ENCODE peak calls at places on chromosomes 1 and 21, in four cellular contexts. H, I, O and C are unnamed samples.

GRCh38 chr1:244920911-244921310 is 56.6 kb upstream of the HNRNPU start:
- DNase-seq in I (no peak), H (no peak), O (no peak), C (peak)

GRCh38 chr1:175968486-175969182 is 225.2 kb upstream of the TNR start:
- DNase-seq in I (peak), H (no peak), O (no peak), C (no peak)

GRCh38 chr1:207853372-207853757 is 57.6 kb downstream of the CD34 start:
- DNase-seq in I (no peak), H (no peak), O (no peak), C (no peak)

GRCh38 chr21:34946385-34947121 is 102.5 kb downstream of the RUNX1 start:
- DNase-seq in O (no peak), H (no peak), I (no peak), C (peak)

GRCh38 chr1:185561629-185562028 is 172.6 kb upstream of the HMCN1 start:
- DNase-seq in O (no peak), H (no peak), I (peak), C (peak)

GRCh38 chr1:172279951-172280350 is 140.5 kb upstream of the C1orf105 start:
- DNase-seq in H (no peak), O (no peak), I (no peak), C (no peak)

GRCh38 chr1:93597697-93598096 is 83.9 kb downstream of the BCAR3 start:
- DNase-seq in O (no peak), I (no peak), H (no peak), C (no peak)

GRCh38 chr21:44992608-44993031 is 52.8 kb downstream of the SLX9 start:
- DNase-seq in I (no peak), H (no peak), O (no peak), C (no peak)

GRCh38 chr1:168386949-168387586 is 106.4 kb downstream of the TBX19 start:
- DNase-seq in O (no peak), I (no peak), H (peak), C (no peak)

GRCh38 chr1:91523462-91523861 is 22.8 kb downstream of the CDC7 start:
- DNase-seq in I (no peak), H (no peak), O (no peak), C (no peak)

GRCh38 chr1:225877570-225877969 is 4.6 kb downstream of the TMEM63A start:
- DNase-seq in I (no peak), H (peak), O (no peak), C (peak)

GRCh38 chr1:232599178-232600041 is 30.5 kb downstream of the SIPA1L2 start:
- DNase-seq in I (no peak), H (peak), O (no peak), C (peak)

GRCh38 chr1:244461254-244462071 is at the start of gene CATSPERE:
- DNase-seq in H (peak), O (peak), I (peak), C (peak)

GRCh38 chr1:154784924-154785531 is 85.1 kb downstream of the KCNN3 start:
- DNase-seq in I (no peak), O (no peak), H (no peak), C (no peak)

GRCh38 chr1:5980314-5981008 is 11.8 kb downstream of the NPHP4 start:
- DNase-seq in H (no peak), I (no peak), O (no peak), C (peak)

GRCh38 chr21:32593690-32594089 is 8.4 kb upstream of the TCP10L start:
- DNase-seq in I (no peak), H (no peak), O (no peak), C (no peak)

GRCh38 chr1:109274533-109275476 is 8.1 kb downstream of the PSRC1 start:
- DNase-seq in O (peak), I (no peak), H (peak), C (no peak)

GRCh38 chr1:225845633-225846259 is 35.8 kb downstream of the EPHX1 start:
- DNase-seq in H (peak), I (no peak), O (peak), C (peak)

GRCh38 chr1:204344665-204345064 is 15.1 kb downstream of the PLEKHA6 start:
- DNase-seq in H (no peak), O (no peak), I (no peak), C (no peak)

GRCh38 chr1:246169019-246169418 is 338.1 kb downstream of the SMYD3 start:
- DNase-seq in O (no peak), H (no peak), I (no peak), C (no peak)

GRCh38 chr1:23524716-23525401 is 6.2 kb downstream of the E2F2 start:
- DNase-seq in I (no peak), O (no peak), H (peak), C (peak)

GRCh38 chr21:30209571-30209970 is 6.3 kb downstream of the CLDN8 start:
- DNase-seq in I (no peak), O (no peak), H (no peak), C (no peak)

GRCh38 chr1:177282976-177283375 is 112.2 kb downstream of the BRINP2 start:
- DNase-seq in H (no peak), I (no peak), O (no peak), C (no peak)

GRCh38 chr21:35637431-35637830 is 422.9 kb downstream of the SETD4 start:
- DNase-seq in I (no peak), H (no peak), O (no peak), C (no peak)

GRCh38 chr1:201551877-201552731 is 13.2 kb downstream of the NAV1 start:
- DNase-seq in I (peak), O (peak), H (no peak), C (peak)

GRCh38 chr1:28302247-28302646 is 26.6 kb upstream of the MED18 start:
- DNase-seq in I (no peak), O (no peak), H (no peak), C (no peak)

GRCh38 chr1:202225131-202225530 is 31.5 kb downstream of the LGR6 start:
- DNase-seq in I (no peak), O (no peak), H (no peak), C (no peak)

GRCh38 chr1:163168053-163168452 is 34.7 kb downstream of the RGS5 start:
- DNase-seq in I (peak), H (no peak), O (peak), C (no peak)

GRCh38 chr1:111407297-111407696 is 20.2 kb downstream of the OVGP1 start:
- DNase-seq in I (no peak), O (no peak), H (no peak), C (no peak)

GRCh38 chr1:206472454-206472853 is 2.2 kb downstream of the IKBKE start:
- DNase-seq in O (no peak), I (no peak), H (no peak), C (peak)

GRCh38 chr1:47433037-47433421 is 4.8 kb upstream of the FOXD2 start:
- DNase-seq in I (no peak), O (no peak), H (no peak), C (no peak)

GRCh38 chr1:223653015-223653414 is 12.5 kb downstream of the CAPN8 start:
- DNase-seq in O (no peak), H (no peak), I (no peak), C (no peak)

GRCh38 chr1:89844860-89845259 is 24.0 kb downstream of the LRRC8D start:
- DNase-seq in I (no peak), O (no peak), H (no peak), C (no peak)